ENCODE peak calls at places on chromosomes 2 and 18, in four cellular contexts. H, A, F and T are unnamed samples.

GRCh38 chr2:36572752-36573125 is 25.2 kb downstream of the FEZ2 start:
- DNase-seq in H (no peak), A (no peak), F (peak), T (no peak)

GRCh38 chr2:8475349-8476045 is 206.4 kb upstream of the ID2 start:
- DNase-seq in H (no peak), A (no peak), F (no peak), T (no peak)

GRCh38 chr18:48902856-48903601 is 47.7 kb downstream of the SMAD7 start:
- DNase-seq in H (no peak), A (peak), F (no peak), T (no peak)

GRCh38 chr2:71939588-71940535 is 207.8 kb downstream of the CYP26B1 start:
- DNase-seq in H (no peak), A (no peak), F (no peak), T (no peak)

GRCh38 chr2:122328811-122329210 is 573.4 kb downstream of the TSN start:
- DNase-seq in H (no peak), A (no peak), F (no peak), T (no peak)

GRCh38 chr2:70685771-70686171 is 82.2 kb downstream of the ADD2 start:
- DNase-seq in H (no peak), A (no peak), F (no peak), T (no peak)

GRCh38 chr18:76594966-76595365 is 99.9 kb upstream of the ZNF516 start:
- DNase-seq in H (no peak), A (no peak), F (no peak), T (no peak)

GRCh38 chr2:43519711-43520221 is 76.1 kb downstream of the THADA start:
- DNase-seq in H (no peak), A (peak), F (no peak), T (peak)

GRCh38 chr2:230824406-230824978 is 40.2 kb upstream of the ITM2C start:
- DNase-seq in H (peak), A (peak), F (peak), T (peak)

GRCh38 chr2:221018262-221018661 is 553.8 kb downstream of the EPHA4 start:
- DNase-seq in H (no peak), A (no peak), F (no peak), T (no peak)

GRCh38 chr2:37585982-37586621 is 85.3 kb downstream of the CDC42EP3 start:
- DNase-seq in H (no peak), A (peak), F (no peak), T (no peak)

GRCh38 chr18:51066273-51066672 is 36.3 kb downstream of the SMAD4 start:
- DNase-seq in H (no peak), A (no peak), F (no peak), T (no peak)

GRCh38 chr2:67879586-67880290 is 183.1 kb downstream of the C1D start:
- DNase-seq in H (no peak), A (no peak), F (no peak), T (no peak)

GRCh38 chr18:40935423-40935822 is 1019.6 kb upstream of the PIK3C3 start:
- DNase-seq in H (no peak), A (peak), F (peak), T (no peak)

GRCh38 chr2:21047161-21048009 is 3.5 kb upstream of the APOB start:
- DNase-seq in H (no peak), A (no peak), F (no peak), T (no peak)

GRCh38 chr2:144796956-144797355 is 277.0 kb upstream of the ZEB2 start:
- DNase-seq in H (no peak), A (no peak), F (no peak), T (no peak)

GRCh38 chr18:27061488-27062095 is 123.5 kb downstream of the CHST9 start:
- DNase-seq in H (no peak), A (no peak), F (no peak), T (no peak)

GRCh38 chr2:105307962-105308361 is 21.6 kb downstream of the TGFBRAP1 start:
- DNase-seq in H (no peak), A (no peak), F (no peak), T (no peak)

GRCh38 chr2:26626606-26627005 is 14.6 kb downstream of the CIB4 start:
- DNase-seq in H (no peak), A (no peak), F (no peak), T (no peak)

GRCh38 chr2:30823452-30823851 is 16.2 kb upstream of the CAPN13 start:
- DNase-seq in H (no peak), A (no peak), F (no peak), T (no peak)

GRCh38 chr2:66573866-66574265 is 138.9 kb downstream of the MEIS1 start:
- DNase-seq in H (no peak), A (no peak), F (no peak), T (no peak)

GRCh38 chr2:172172513-172173217 is 70.0 kb upstream of the DLX2 start:
- DNase-seq in H (no peak), A (peak), F (peak), T (no peak)

GRCh38 chr18:50183556-50183955 is 11.4 kb downstream of the MYO5B start:
- DNase-seq in H (no peak), A (no peak), F (peak), T (no peak)

GRCh38 chr2:82968381-82968780 is 1490.7 kb downstream of the SUCLG1 start:
- DNase-seq in H (no peak), A (peak), F (no peak), T (no peak)